ENCODE peak calls at places on chromosomes 13 and 19, in eight cellular contexts. O is body of pancreas, K is heart right ventricle, G is mucosa of gallbladder, H is AG04450, Z is iris pigment epithelial cell, N is lower lobe of right lung, W is BJ. E is an unnamed sample.
A peak's percentile ranks its signal among the peaks of the same experiment; 100 is the strongest.

GRCh38 chr13:110965038-110965754 is 50.3 kb upstream of the ANKRD10 start:
- DNase-seq in O (peak; percentile 8), K (no peak), G (peak; percentile 34), H (no peak), Z (peak; percentile 80), N (no peak), W (peak; percentile 39), E (peak; percentile 63)

GRCh38 chr13:49412749-49413148 is 31.1 kb downstream of the CAB39L start:
- DNase-seq in O (no peak), K (no peak), G (no peak), H (no peak), Z (no peak), N (no peak), W (no peak), E (no peak)

GRCh38 chr19:8240274-8241229 is 31.4 kb downstream of the CERS4 start:
- DNase-seq in O (peak; percentile 96), K (peak; percentile 91), G (peak; percentile 89), H (peak; percentile 91), Z (peak; percentile 97), N (peak; percentile 91), W (peak; percentile 47), E (peak; percentile 94)

GRCh38 chr13:73465629-73465974 is 406.8 kb downstream of the KLF5 start:
- DNase-seq in O (no peak), K (no peak), G (no peak), H (no peak), Z (peak; percentile 25), N (no peak), W (no peak), E (peak; percentile 56)

GRCh38 chr19:18496167-18496979 is 25.5 kb downstream of the ELL start:
- DNase-seq in O (peak; percentile 88), K (no peak), G (peak; percentile 62), H (no peak), Z (peak; percentile 89), N (peak; percentile 78), W (no peak), E (no peak)

GRCh38 chr13:20487927-20488326 is 37.7 kb downstream of the CRYL1 start:
- DNase-seq in O (no peak), K (no peak), G (no peak), H (no peak), Z (no peak), N (no peak), W (no peak), E (no peak)

GRCh38 chr19:53772943-53773342 is 51.2 kb downstream of the NLRP12 start:
- DNase-seq in O (peak; percentile 61), K (peak; percentile 38), G (peak; percentile 66), H (peak; percentile 6), Z (peak; percentile 68), N (peak; percentile 24), W (peak; percentile 6), E (peak; percentile 83)

GRCh38 chr19:55341191-55342043 is 1.7 kb downstream of the KMT5C start:
- DNase-seq in O (peak; percentile 79), K (peak; percentile 78), G (peak; percentile 50), H (no peak), Z (peak; percentile 60), N (peak; percentile 88), W (no peak), E (peak; percentile 91)

GRCh38 chr13:48236528-48237353 is 3.7 kb downstream of the ITM2B start:
- DNase-seq in O (no peak), K (no peak), G (no peak), H (no peak), Z (peak; percentile 76), N (no peak), W (no peak), E (no peak)

GRCh38 chr19:29211562-29212416 is 1.2 kb downstream of the UQCRFS1 start:
- DNase-seq in O (no peak), K (no peak), G (no peak), H (no peak), Z (peak; percentile 23), N (no peak), W (no peak), E (peak; percentile 24)

GRCh38 chr13:33204130-33204927 is 81.2 kb downstream of the STARD13 start:
- DNase-seq in O (peak; percentile 90), K (peak; percentile 87), G (peak; percentile 69), H (no peak), Z (peak; percentile 94), N (no peak), W (peak; percentile 82), E (peak; percentile 70)

GRCh38 chr13:51064753-51065152 is 46.3 kb downstream of the C13orf42 start:
- DNase-seq in O (no peak), K (no peak), G (no peak), H (no peak), Z (no peak), N (no peak), W (no peak), E (no peak)

GRCh38 chr13:110913322-110913721 is 1.5 kb downstream of the ANKRD10 start:
- DNase-seq in O (peak; percentile 62), K (no peak), G (no peak), H (no peak), Z (no peak), N (no peak), W (no peak), E (peak; percentile 64)

GRCh38 chr13:59437902-59438301 is 725.8 kb downstream of the DIAPH3 start:
- DNase-seq in O (no peak), K (no peak), G (no peak), H (no peak), Z (no peak), N (no peak), W (no peak), E (no peak)

GRCh38 chr19:30222428-30222873 is 149.7 kb upstream of the ZNF536 start:
- DNase-seq in O (no peak), K (no peak), G (no peak), H (no peak), Z (no peak), N (no peak), W (no peak), E (peak; percentile 43)

GRCh38 chr19:47494211-47494547 is 10.2 kb upstream of the KPTN start:
- DNase-seq in O (no peak), K (no peak), G (no peak), H (no peak), Z (no peak), N (no peak), W (no peak), E (no peak)

GRCh38 chr19:8057545-8058270 is 5.1 kb downstream of the CCL25 start:
- DNase-seq in O (no peak), K (no peak), G (no peak), H (no peak), Z (no peak), N (no peak), W (no peak), E (no peak)

GRCh38 chr19:14395710-14396338 is 14.6 kb downstream of the ADGRE5 start:
- DNase-seq in O (no peak), K (no peak), G (no peak), H (no peak), Z (no peak), N (no peak), W (no peak), E (no peak)

GRCh38 chr19:658916-659839 is 3.8 kb downstream of the RNF126 start:
- DNase-seq in O (peak; percentile 47), K (no peak), G (no peak), H (no peak), Z (no peak), N (no peak), W (no peak), E (no peak)

GRCh38 chr13:57631607-57632275 is at the start of gene PCDH17:
- DNase-seq in O (peak; percentile 54), K (peak; percentile 73), G (peak; percentile 54), H (no peak), Z (peak; percentile 37), N (no peak), W (no peak), E (peak; percentile 64)

GRCh38 chr13:31968473-31968872 is 63.1 kb upstream of the FRY start:
- DNase-seq in O (peak; percentile 68), K (peak; percentile 67), G (peak; percentile 37), H (no peak), Z (peak; percentile 48), N (no peak), W (no peak), E (peak; percentile 20)

GRCh38 chr19:7346488-7346971 is 2.2 kb upstream of the ARHGEF18 start:
- DNase-seq in O (no peak), K (no peak), G (no peak), H (no peak), Z (no peak), N (no peak), W (no peak), E (no peak)

GRCh38 chr13:100089633-100090032 is 740 bp downstream of the PCCA start:
- DNase-seq in O (peak; percentile 31), K (no peak), G (no peak), H (no peak), Z (peak; percentile 43), N (no peak), W (no peak), E (no peak)

GRCh38 chr13:87810391-87810801 is 139.2 kb downstream of the SLITRK5 start:
- DNase-seq in O (no peak), K (no peak), G (no peak), H (no peak), Z (no peak), N (no peak), W (no peak), E (peak; percentile 10)